ENCODE peak calls at places on chromosomes 3 and 15, in eight cellular contexts. L, J, N, M, Y, B, D and P are unnamed samples. For H3K27me3, the result is how much of the 10 kb centered on the place peaks cover.

GRCh38 chr3:191980443-191980842 is 519.5 kb downstream of the PYDC2 start:
- DNase-seq in L (no peak), J (no peak), N (no peak), M (no peak), Y (no peak), B (no peak), D (no peak), P (no peak)

GRCh38 chr15:78679089-78679511 is 38.1 kb upstream of the CHRNB4 start:
- DNase-seq in L (no peak), J (no peak), N (no peak), M (no peak), Y (no peak), B (no peak), D (no peak), P (no peak)

GRCh38 chr3:36796896-36797295 is 32.5 kb upstream of the DCLK3 start:
- DNase-seq in L (no peak), J (no peak), N (peak), M (no peak), Y (no peak), B (no peak), D (no peak), P (no peak)

GRCh38 chr15:38603271-38603670 is 38.7 kb upstream of the RASGRP1 start:
- DNase-seq in L (no peak), J (no peak), N (no peak), M (no peak), Y (no peak), B (no peak), D (no peak), P (no peak)

GRCh38 chr15:62940755-62941361 is 101.7 kb upstream of the TPM1 start:
- DNase-seq in L (peak), J (peak), N (peak), M (peak), Y (peak), B (peak), D (peak), P (peak)

GRCh38 chr15:88752501-88752900 is 50.7 kb upstream of the ACAN start:
- DNase-seq in L (no peak), J (no peak), N (no peak), M (no peak), Y (no peak), B (no peak), D (no peak), P (no peak)

GRCh38 chr3:11197471-11197870 is 43.2 kb downstream of the HRH1 start:
- DNase-seq in L (no peak), J (no peak), N (peak), M (peak), Y (no peak), B (no peak), D (no peak), P (no peak)

GRCh38 chr3:177427540-177427939 is 230.3 kb upstream of the TBL1XR1 start:
- DNase-seq in L (no peak), J (no peak), N (peak), M (no peak), Y (no peak), B (no peak), D (no peak), P (no peak)

GRCh38 chr3:174270841-174271240 is 588.3 kb upstream of the NAALADL2 start:
- DNase-seq in L (no peak), J (no peak), N (peak), M (no peak), Y (no peak), B (no peak), D (no peak), P (no peak)

GRCh38 chr3:170220871-170221270 is 1.4 kb upstream of the PRKCI start:
- DNase-seq in L (no peak), J (no peak), N (peak), M (no peak), Y (no peak), B (no peak), D (no peak), P (no peak)

DNA sequence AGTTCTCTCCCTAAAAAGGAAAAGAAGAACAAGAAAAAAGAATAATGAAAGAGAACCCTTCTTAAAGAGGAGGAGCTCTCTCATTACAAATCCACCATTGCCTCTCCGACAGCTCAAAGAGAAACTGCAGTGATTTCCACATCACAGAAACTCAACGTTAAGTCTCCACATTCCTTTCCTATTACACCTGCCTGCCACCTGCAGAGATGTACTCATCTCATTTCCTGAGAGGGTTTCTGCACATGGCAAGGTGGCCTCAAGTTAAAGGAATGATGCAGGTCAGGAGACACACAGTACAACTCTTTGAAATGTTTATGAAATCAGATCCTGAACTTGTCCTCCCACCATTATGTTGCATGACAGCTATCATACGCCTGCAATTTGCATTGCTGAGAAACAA is 458.3 kb upstream of the ADAMTS9 start:
- DNase-seq in L (no peak), J (no peak), N (no peak), M (no peak), Y (peak), B (no peak), D (no peak), P (no peak)
- TF ChIP-seq POLR2A in L (no peak), J (no peak), N (no peak), M (no peak), Y (no peak), B (no peak), D (no peak), P (no peak)

DNA sequence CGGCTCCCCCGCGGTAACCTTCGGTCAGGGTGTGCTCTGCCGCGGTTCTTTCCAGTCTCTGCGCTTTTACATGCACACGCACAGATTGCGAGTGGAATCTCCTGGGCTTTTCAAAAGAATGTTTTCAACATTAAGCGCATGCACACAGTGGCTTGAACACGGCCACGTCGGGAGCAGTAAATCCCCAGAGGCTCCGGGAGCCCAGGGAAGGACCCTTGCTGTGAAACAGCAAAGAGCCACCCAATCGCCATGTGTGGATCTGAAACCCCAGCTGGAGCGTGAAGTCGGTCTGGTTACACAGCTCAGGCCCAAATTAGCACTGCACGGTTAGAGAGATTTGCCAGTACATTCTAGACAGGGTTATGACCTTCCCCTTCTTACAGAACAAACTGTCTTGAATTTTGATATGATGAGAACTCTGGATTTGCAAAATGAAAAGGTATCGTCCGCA is 869 bp upstream of the RGMA start:
- DNase-seq in L (peak), J (no peak), N (no peak), M (no peak), Y (no peak), B (no peak), D (no peak), P (no peak)
- H3K27me3 ChIP-seq in L (under half), J (under half), N (half or more), M (half or more), Y (under half), B (half or more), D (under half), P (under half)

GRCh38 chr15:77604973-77605372 is 27.7 kb downstream of the LINGO1 start:
- DNase-seq in L (no peak), J (no peak), N (no peak), M (no peak), Y (no peak), B (no peak), D (no peak), P (no peak)
- H3K4me3 ChIP-seq in L (no peak), J (no peak), N (no peak), M (no peak), Y (no peak), B (no peak), D (no peak), P (no peak)

GRCh38 chr15:64987136-64987535 is 2.6 kb downstream of the SPG21 start:
- DNase-seq in L (no peak), J (no peak), N (no peak), M (no peak), Y (no peak), B (no peak), D (no peak), P (no peak)

GRCh38 chr15:64989331-64990167 is at the start of gene SPG21:
- DNase-seq in L (peak), J (peak), N (peak), M (peak), Y (peak), B (peak), D (peak), P (peak)

GRCh38 chr15:64993290-64993689 is 3.6 kb upstream of the SPG21 start:
- DNase-seq in L (no peak), J (no peak), N (no peak), M (no peak), Y (no peak), B (no peak), D (no peak), P (no peak)

GRCh38 chr15:64991536-64992135 is 1.9 kb upstream of the SPG21 start:
- DNase-seq in L (peak), J (no peak), N (peak), M (no peak), Y (no peak), B (no peak), D (no peak), P (no peak)

GRCh38 chr15:64990168-64990470 is 405 bp upstream of the SPG21 start:
- DNase-seq in L (no peak), J (no peak), N (no peak), M (no peak), Y (no peak), B (no peak), D (no peak), P (no peak)
- TF ChIP-seq POLR2A in L (no peak), J (no peak), N (no peak), M (no peak), Y (no peak), B (no peak), D (no peak), P (no peak)